ENCODE peak calls at places on chromosomes 7 and 10, in four cellular contexts. S is body of pancreas, T is adrenal gland, B is pancreas. N is an unnamed sample.

GRCh38 chr7:22578048-22578770 is 78.2 kb upstream of the STEAP1B start:
- DNase-seq in T (no peak), S (no peak), B (no peak), N (no peak)

GRCh38 chr10:6128591-6129383 is 40.0 kb downstream of the RBM17 start:
- DNase-seq in B (no peak), S (peak; percentile 39), T (peak; percentile 75), N (no peak)

GRCh38 chr10:60901561-60902235 is 42.3 kb downstream of the RHOBTB1 start:
- DNase-seq in B (peak; percentile 32), T (peak; percentile 96), S (no peak), N (peak; percentile 31)

GRCh38 chr7:36079446-36080025 is 73.5 kb upstream of the EEPD1 start:
- DNase-seq in S (no peak), B (no peak), T (no peak), N (no peak)

GRCh38 chr10:22437620-22438588 is 92.6 kb downstream of the SPAG6 start:
- DNase-seq in T (no peak), S (no peak), B (no peak), N (no peak)

GRCh38 chr10:78378192-78378591 is 344.5 kb downstream of the RPS24 start:
- DNase-seq in T (no peak), S (no peak), B (no peak), N (no peak)

GRCh38 chr10:6133331-6134098 is 44.7 kb downstream of the RBM17 start:
- DNase-seq in S (no peak), T (no peak), B (no peak), N (no peak)

GRCh38 chr10:58179238-58179637 is 88.5 kb downstream of the IPMK start:
- DNase-seq in T (no peak), S (no peak), B (no peak), N (no peak)

GRCh38 chr10:3067045-3067858 is at the start of gene PFKP:
- DNase-seq in T (no peak), B (peak; percentile 46), S (no peak), N (peak; percentile 62)

GRCh38 chr10:12605580-12606405 is 256.4 kb downstream of the CAMK1D start:
- DNase-seq in B (peak; percentile 85), S (peak; percentile 96), T (peak; percentile 91), N (no peak)

GRCh38 chr10:103517234-103518085 is 24.0 kb downstream of the NEURL1 start:
- DNase-seq in T (peak; percentile 39), S (no peak), B (no peak), N (no peak)

GRCh38 chr10:86365346-86366032 is 1.1 kb downstream of the GRID1 start:
- DNase-seq in S (no peak), T (peak; percentile 62), B (no peak), N (peak; percentile 62)

GRCh38 chr7:40489844-40490602 is 355.2 kb downstream of the SUGCT start:
- DNase-seq in S (no peak), T (no peak), B (no peak), N (no peak)

GRCh38 chr7:98232799-98233198 is 19.2 kb downstream of the TECPR1 start:
- DNase-seq in S (no peak), T (no peak), B (peak; percentile 25), N (no peak)

GRCh38 chr10:98582363-98582762 is 135.6 kb upstream of the HPS1 start:
- DNase-seq in B (no peak), T (no peak), S (no peak), N (no peak)

GRCh38 chr10:72086466-72087391 is 1.6 kb downstream of the SPOCK2 start:
- DNase-seq in T (peak; percentile 84), S (peak; percentile 32), B (no peak), N (no peak)

GRCh38 chr7:69615696-69616095 is 17.4 kb downstream of the AUTS2 start:
- DNase-seq in B (no peak), T (no peak), S (no peak), N (no peak)

GRCh38 chr10:58859541-58859940 is 316.9 kb upstream of the PHYHIPL start:
- DNase-seq in S (no peak), B (no peak), T (no peak), N (no peak)

GRCh38 chr7:135755351-135755753 is 6.7 kb upstream of the FAM180A start:
- DNase-seq in S (peak; percentile 48), T (no peak), B (no peak), N (no peak)

GRCh38 chr7:34109936-34110626 is 204.7 kb downstream of the BMPER start:
- DNase-seq in B (no peak), T (no peak), S (no peak), N (no peak)

GRCh38 chr7:158080899-158081445 is 506.7 kb downstream of the PTPRN2 start:
- DNase-seq in T (no peak), B (no peak), S (no peak), N (no peak)

GRCh38 chr10:52701647-52702046 is 70.9 kb downstream of the MBL2 start:
- DNase-seq in B (no peak), S (no peak), T (no peak), N (no peak)

GRCh38 chr10:88932539-88933256 is 19.9 kb downstream of the ACTA2 start:
- DNase-seq in B (no peak), S (peak; percentile 72), T (peak; percentile 92), N (peak; percentile 65)

GRCh38 chr10:119782981-119783664 is 57.3 kb downstream of the INPP5F start:
- DNase-seq in T (no peak), B (no peak), S (no peak), N (no peak)

GRCh38 chr10:125661942-125662515 is 20.9 kb downstream of the TEX36 start:
- DNase-seq in B (no peak), T (no peak), S (no peak), N (no peak)

GRCh38 chr10:11189581-11190376 is 172.1 kb downstream of the CELF2 start:
- DNase-seq in T (no peak), S (no peak), B (no peak), N (no peak)

GRCh38 chr7:151179946-151180345 is 7.1 kb downstream of the ASB10 start:
- DNase-seq in S (no peak), B (no peak), T (no peak), N (no peak)

DNA sequence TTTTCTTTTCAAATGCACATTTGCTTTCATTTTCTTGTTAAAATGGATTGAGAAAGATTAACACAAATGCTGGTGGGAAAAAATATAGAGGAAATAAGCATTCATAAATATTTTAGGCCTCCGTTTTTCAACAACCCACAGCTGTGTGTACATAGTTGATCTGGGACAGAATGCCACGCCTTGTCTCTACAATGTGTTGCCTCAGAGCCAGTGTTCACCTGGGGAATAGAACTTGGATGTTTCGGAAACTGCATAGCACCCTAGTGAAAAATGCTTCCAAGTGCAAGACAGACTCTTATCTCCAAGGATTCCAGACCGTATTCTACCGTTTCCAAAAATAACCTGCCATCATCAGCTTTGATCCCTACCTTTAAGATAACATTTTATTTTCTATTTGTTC is 260.9 kb downstream of the SDK1 start:
- DNase-seq in B (no peak), S (peak; percentile 82), T (no peak), N (no peak)
- H3K4me3 ChIP-seq in B (no peak overlapping the region), S (no peak overlapping the region), T (no peak overlapping the region), N (no peak overlapping the region)

GRCh38 chr10:15859531-15859864 is 809 bp downstream of the MINDY3 start:
- DNase-seq in T (no peak), S (no peak), B (no peak), N (no peak)
- TF ChIP-seq CTCF in T (no peak), S (no peak), B (no peak), N (no peak)

DNA sequence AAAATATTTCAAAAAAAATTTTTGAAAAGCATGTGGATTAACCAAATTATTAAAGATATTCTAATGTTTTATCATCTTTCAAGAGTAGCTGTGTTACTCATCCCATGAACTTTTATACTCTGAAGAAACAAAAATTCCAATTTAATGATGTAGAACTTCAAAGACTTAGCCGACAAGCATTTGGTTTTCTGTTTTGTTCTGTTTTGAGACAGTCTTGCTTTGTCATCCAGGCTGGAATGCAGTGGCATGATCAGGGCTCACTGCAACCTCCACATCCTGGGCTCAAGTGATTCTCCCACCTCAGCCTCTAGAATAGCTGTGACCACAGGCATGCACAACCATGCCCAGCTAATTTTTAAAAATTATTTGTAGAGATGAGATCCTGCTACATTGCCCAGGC is 17.8 kb upstream of the LCOR start:
- DNase-seq in S (no peak), B (no peak), T (no peak), N (no peak)
- H3K27ac ChIP-seq in S (no peak overlapping the region), B (no peak overlapping the region), T (no peak overlapping the region), N (no peak overlapping the region)

GRCh38 chr7:29336851-29337627 is 142.5 kb downstream of the CHN2 start:
- DNase-seq in B (peak; percentile 34), S (peak; percentile 61), T (no peak), N (no peak)
- H3K4me3 ChIP-seq in B (no peak overlapping the region), S (no peak overlapping the region), T (no peak overlapping the region), N (no peak overlapping the region)

DNA sequence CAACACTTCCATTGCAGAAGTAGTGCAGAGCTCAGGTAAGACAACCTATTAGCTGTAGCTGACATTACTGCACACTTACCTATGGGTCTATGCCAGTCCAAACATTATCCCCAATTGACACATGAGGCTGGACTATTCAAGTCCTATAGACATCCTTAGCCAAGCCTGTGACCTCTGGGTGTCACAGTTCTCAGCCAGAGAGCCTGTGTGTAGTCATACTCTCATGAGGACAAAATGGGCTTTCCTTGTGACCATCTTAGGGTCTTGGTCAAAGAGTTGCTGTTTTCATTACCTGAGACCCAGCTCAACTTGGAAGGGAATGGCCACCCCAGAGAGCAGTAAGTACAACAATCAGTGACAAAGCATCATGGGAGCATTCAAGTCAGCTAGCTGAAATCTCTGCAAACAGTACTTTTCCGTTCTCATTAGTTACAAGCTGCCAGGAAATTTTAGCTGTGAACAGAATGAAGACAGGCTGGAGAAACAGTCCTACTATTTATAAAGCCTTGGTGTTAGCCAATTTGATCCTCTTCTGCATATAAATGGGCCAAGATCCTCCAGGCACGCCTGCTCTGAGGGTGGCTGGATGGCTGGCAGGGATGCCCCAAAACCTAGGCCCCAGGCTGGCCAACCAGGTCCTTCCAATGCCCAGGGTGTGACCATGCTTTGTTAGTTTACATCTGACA is 44.3 kb downstream of the NUDCD3 start:
- DNase-seq in T (no peak), B (no peak), S (no peak), N (no peak)
- TF ChIP-seq CTCF in T (no peak), B (no peak), S (no peak), N (no peak)

GRCh38 chr7:117017017-117017451 is 63.7 kb downstream of the ST7 start:
- DNase-seq in T (no peak), B (no peak), S (no peak), N (no peak)
- H3K27ac ChIP-seq in T (no peak overlapping the region), B (no peak overlapping the region), S (no peak overlapping the region), N (no peak overlapping the region)

GRCh38 chr10:14667748-14668147 is 106.9 kb downstream of the FAM107B start:
- DNase-seq in S (no peak), B (no peak), T (no peak), N (no peak)

GRCh38 chr10:14671383-14671782 is 103.3 kb downstream of the FAM107B start:
- DNase-seq in B (no peak), S (no peak), T (no peak), N (no peak)

GRCh38 chr10:14673189-14673947 is 101.3 kb downstream of the FAM107B start:
- DNase-seq in T (no peak), B (no peak), S (no peak), N (no peak)

GRCh38 chr10:14669576-14669975 is 105.1 kb downstream of the FAM107B start:
- DNase-seq in S (no peak), T (no peak), B (no peak), N (no peak)

GRCh38 chr10:14670551-14671240 is 104.0 kb downstream of the FAM107B start:
- DNase-seq in B (no peak), T (no peak), S (no peak), N (no peak)
- H3K4me3 ChIP-seq in B (no peak overlapping the region), T (no peak overlapping the region), S (no peak overlapping the region), N (peak overlapping the region; percentile 31)

N was measured in dorsolateral prefrontal cortex.